ENCODE peak calls at places on chromosomes 16 and 17, in seven cellular contexts. P, L, K, O, F, R and U are unnamed samples. For H3K36me3, the result is how much of the 10 kb centered on the place peaks cover.

GRCh38 chr16:84319146-84319760 is 24.6 kb downstream of the WFDC1 start:
- DNase-seq in P (no peak), L (peak), K (no peak), O (no peak), F (no peak), R (no peak), U (no peak)

GRCh38 chr17:70184770-70185169 is 15.4 kb downstream of the KCNJ2 start:
- DNase-seq in P (no peak), L (no peak), K (no peak), O (no peak), F (no peak), R (no peak), U (peak)

GRCh38 chr16:57471852-57472664 is 9.6 kb downstream of the POLR2C start:
- DNase-seq in P (peak), L (no peak), K (peak), O (no peak), F (no peak), R (no peak), U (no peak)

GRCh38 chr16:951660-952301 is 19.0 kb downstream of the LMF1 start:
- DNase-seq in P (no peak), L (no peak), K (no peak), O (no peak), F (no peak), R (no peak), U (no peak)

GRCh38 chr17:58783380-58783779 is 27.7 kb downstream of the PPM1E start:
- DNase-seq in P (no peak), L (no peak), K (no peak), O (no peak), F (no peak), R (no peak), U (peak)

GRCh38 chr16:24539850-24540484 is 601 bp downstream of the RBBP6 start:
- DNase-seq in P (peak), L (peak), K (no peak), O (peak), F (peak), R (peak), U (no peak)

GRCh38 chr16:4081577-4082021 is 34.6 kb downstream of the ADCY9 start:
- DNase-seq in P (peak), L (no peak), K (peak), O (no peak), F (no peak), R (no peak), U (no peak)

GRCh38 chr17:3954921-3955320 is 9.3 kb downstream of the ATP2A3 start:
- DNase-seq in P (no peak), L (no peak), K (no peak), O (no peak), F (no peak), R (no peak), U (no peak)

DNA sequence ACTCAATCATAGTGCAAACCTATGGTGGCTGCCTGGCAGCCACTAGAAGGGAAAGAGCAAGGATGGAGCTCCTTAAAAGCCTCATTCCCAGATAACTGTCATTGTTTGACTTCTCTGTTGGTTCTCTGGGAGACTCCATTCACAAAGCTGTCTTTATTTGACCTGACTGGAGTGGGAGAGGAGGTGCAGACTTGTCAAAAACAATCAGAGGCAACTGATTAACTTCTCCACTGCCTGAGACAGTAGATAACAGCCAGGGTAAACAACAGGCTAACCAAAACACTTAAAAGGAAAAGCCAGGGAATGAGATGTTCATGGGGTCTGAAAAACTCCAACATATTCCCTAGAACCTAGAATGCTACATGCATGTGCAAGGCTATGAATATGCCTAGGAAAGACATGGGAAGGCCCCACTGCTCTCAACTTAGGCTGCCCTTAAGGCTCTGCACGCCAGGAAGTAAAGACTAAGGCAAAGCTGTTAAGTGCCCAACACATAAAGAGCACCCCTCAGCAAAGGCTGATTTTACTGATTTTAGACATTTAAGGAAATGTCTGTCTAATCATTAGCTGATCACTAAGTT is 82.0 kb downstream of the TTC19 start:
- DNase-seq in P (no peak), L (no peak), K (peak), O (no peak), F (no peak), R (no peak), U (no peak)
- H3K36me3 ChIP-seq in P (under half), L (under half), K (half or more), O (under half), F (under half), R (half or more), U (under half)

GRCh38 chr17:82605939-82606600 is 42.2 kb downstream of the WDR45B start:
- DNase-seq in P (no peak), L (no peak), K (no peak), O (no peak), F (no peak), R (no peak), U (no peak)

GRCh38 chr17:82602487-82602886 is 45.8 kb downstream of the WDR45B start:
- DNase-seq in P (no peak), L (no peak), K (no peak), O (no peak), F (no peak), R (no peak), U (no peak)

GRCh38 chr17:82603981-82604448 is 44.2 kb downstream of the WDR45B start:
- DNase-seq in P (no peak), L (no peak), K (no peak), O (no peak), F (peak), R (peak), U (no peak)

GRCh38 chr17:82602986-82603385 is 45.3 kb downstream of the WDR45B start:
- DNase-seq in P (no peak), L (no peak), K (no peak), O (no peak), F (no peak), R (no peak), U (no peak)

DNA sequence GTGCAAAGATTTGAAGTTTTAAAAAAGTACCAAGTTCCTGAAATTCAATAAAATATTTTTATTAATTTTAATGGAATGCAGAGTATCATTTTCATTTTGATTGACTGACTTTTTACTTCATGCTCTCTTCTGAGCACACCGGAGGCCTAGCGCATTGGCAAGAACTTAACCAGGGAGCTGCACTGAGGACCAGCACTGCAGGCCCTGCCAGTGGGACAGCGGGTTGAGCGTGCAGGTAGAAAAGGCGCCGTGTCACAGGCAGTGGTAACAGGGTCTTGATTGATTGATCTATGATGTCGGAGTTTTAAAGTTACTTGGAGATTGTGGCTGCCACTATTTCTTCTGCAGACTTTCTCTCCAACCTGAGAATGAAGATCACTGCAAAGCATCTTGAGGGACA is 43.7 kb downstream of the WDR45B start:
- DNase-seq in P (no peak), L (no peak), K (no peak), O (no peak), F (no peak), R (no peak), U (no peak)
- H3K27ac ChIP-seq in P (no peak), L (no peak), K (no peak), O (no peak), F (no peak), R (peak), U (no peak)

GRCh38 chr16:67013823-67014640 is 14.9 kb upstream of the CBFB start:
- DNase-seq in P (peak), L (peak), K (peak), O (peak), F (peak), R (peak), U (peak)
- H3K36me3 ChIP-seq in P (under half), L (under half), K (under half), O (under half), F (under half), R (under half), U (under half)

GRCh38 chr17:54967621-54968258 is 714 bp downstream of the COX11 start:
- DNase-seq in P (no peak), L (no peak), K (peak), O (no peak), F (no peak), R (no peak), U (peak)
- H3K27ac ChIP-seq in P (no peak), L (peak), K (peak), O (peak), F (peak), R (peak), U (peak)

DNA sequence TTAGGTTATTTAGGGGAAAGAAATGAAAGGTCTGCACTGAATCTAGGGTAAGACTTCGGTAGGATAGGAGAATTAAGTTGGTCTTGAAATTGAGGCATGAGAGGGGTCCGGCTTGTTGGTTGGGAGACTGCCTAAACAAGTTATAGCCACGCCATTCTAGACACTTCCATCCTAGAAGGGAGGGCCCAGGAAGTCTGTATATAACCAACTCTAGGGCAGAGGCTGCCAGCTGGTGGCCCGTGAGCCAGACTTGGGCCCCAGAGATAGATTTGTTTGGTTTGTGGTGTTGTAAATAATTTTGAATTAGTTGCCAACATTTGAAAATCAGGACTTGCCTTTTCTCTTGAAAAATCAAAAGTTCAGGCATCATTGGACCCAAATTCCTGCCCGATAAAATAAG is 15.8 kb downstream of the SLC7A6 start:
- DNase-seq in P (no peak), L (no peak), K (no peak), O (no peak), F (no peak), R (no peak), U (no peak)
- H3K36me3 ChIP-seq in P (under half), L (under half), K (half or more), O (under half), F (under half), R (under half), U (under half)

GRCh38 chr17:40903129-40903847 is 18.2 kb upstream of the KRT20 start:
- DNase-seq in P (no peak), L (no peak), K (no peak), O (no peak), F (no peak), R (no peak), U (peak)

GRCh38 chr17:40906613-40907012 is 21.6 kb upstream of the KRT20 start:
- DNase-seq in P (no peak), L (no peak), K (no peak), O (no peak), F (no peak), R (no peak), U (no peak)

GRCh38 chr17:40905370-40905769 is 20.3 kb upstream of the KRT20 start:
- DNase-seq in P (no peak), L (no peak), K (no peak), O (no peak), F (no peak), R (no peak), U (no peak)

GRCh38 chr17:40900819-40901356 is 15.8 kb upstream of the KRT20 start:
- DNase-seq in P (no peak), L (no peak), K (no peak), O (no peak), F (no peak), R (no peak), U (no peak)

DNA sequence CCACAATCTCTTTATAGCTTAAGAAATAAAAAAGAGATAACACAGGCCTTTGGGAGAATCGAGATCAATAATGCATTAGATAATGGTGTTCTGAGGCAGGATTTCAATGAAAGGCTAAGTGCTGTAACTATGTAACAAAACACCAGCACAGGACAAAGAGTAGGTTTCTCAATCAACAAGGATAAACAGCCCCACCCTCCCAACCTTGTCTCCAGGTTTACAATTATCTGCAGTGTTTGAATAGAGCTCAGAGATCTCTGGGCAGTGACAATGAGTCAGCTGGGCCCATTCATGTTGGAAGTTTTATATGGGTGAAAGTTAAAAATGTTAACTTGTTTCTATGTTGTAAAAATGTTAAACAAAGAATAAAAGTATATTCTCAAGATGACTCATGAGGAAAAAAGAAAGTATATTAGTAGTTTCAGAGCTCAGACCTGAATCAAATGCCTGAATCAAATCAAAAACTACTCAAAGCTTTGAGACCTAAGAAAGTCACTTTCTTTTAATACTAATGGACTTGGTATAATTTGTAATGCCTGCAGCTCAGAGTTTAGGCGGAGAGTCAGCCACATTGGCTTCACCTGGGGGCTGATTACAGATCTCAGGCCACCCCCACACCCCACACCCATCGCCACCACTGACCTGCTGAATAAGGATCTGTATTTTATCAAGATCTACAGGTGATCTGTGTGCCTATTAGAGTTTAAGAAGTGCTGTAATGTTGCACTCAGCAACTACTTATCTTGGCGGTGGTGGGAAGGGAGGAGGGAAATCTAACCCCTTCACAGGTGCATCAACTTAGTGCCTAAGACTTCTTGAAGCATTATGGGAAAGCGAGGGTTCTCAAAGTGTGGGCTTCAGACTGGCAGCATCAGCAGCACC is 17.2 kb upstream of the KRT20 start:
- DNase-seq in P (no peak), L (no peak), K (peak), O (no peak), F (no peak), R (no peak), U (peak)
- H3K27ac ChIP-seq in P (no peak), L (no peak), K (no peak), O (no peak), F (no peak), R (no peak), U (peak)

GRCh38 chr17:64504769-64505319 is 1.2 kb downstream of the DDX5 start:
- DNase-seq in P (no peak), L (no peak), K (no peak), O (no peak), F (no peak), R (no peak), U (peak)
- H3K36me3 ChIP-seq in P (under half), L (under half), K (half or more), O (half or more), F (half or more), R (half or more), U (half or more)

GRCh38 chr16:66678314-66678713 is 18.2 kb downstream of the CMTM4 start:
- DNase-seq in P (no peak), L (no peak), K (no peak), O (no peak), F (no peak), R (no peak), U (no peak)
- H3K27ac ChIP-seq in P (no peak), L (no peak), K (no peak), O (no peak), F (no peak), R (no peak), U (no peak)

GRCh38 chr17:79943354-79944241 is 92.1 kb downstream of the TBC1D16 start:
- DNase-seq in P (peak), L (peak), K (peak), O (no peak), F (peak), R (peak), U (no peak)

GRCh38 chr17:79940381-79941087 is 95.1 kb downstream of the TBC1D16 start:
- DNase-seq in P (peak), L (peak), K (peak), O (no peak), F (peak), R (no peak), U (no peak)

GRCh38 chr17:79942591-79943353 is 92.9 kb downstream of the TBC1D16 start:
- DNase-seq in P (peak), L (peak), K (peak), O (no peak), F (peak), R (peak), U (no peak)

GRCh38 chr17:79941088-79942010 is 94.3 kb downstream of the TBC1D16 start:
- DNase-seq in P (peak), L (peak), K (peak), O (no peak), F (peak), R (no peak), U (no peak)

GRCh38 chr17:79942011-79942405 is 93.7 kb downstream of the TBC1D16 start:
- DNase-seq in P (peak), L (peak), K (peak), O (no peak), F (peak), R (no peak), U (no peak)
- H3K36me3 ChIP-seq in P (under half), L (under half), K (under half), O (under half), F (half or more), R (half or more), U (under half)